ENCODE peak calls at places on chromosome 3, in five cellular contexts. H, E, C, J and F are unnamed samples.
A peak's percentile ranks its signal among the peaks of the same experiment; 100 is the strongest.

GRCh38 chr3:98733055-98733777 is 29.9 kb upstream of the ST3GAL6 start:
- DNase-seq in H (peak; percentile 32), E (peak; percentile 40), C (peak; percentile 35), J (no peak), F (no peak)

GRCh38 chr3:196662033-196662432 is 22.5 kb downstream of the NRROS start:
- DNase-seq in H (no peak), E (no peak), C (no peak), J (no peak), F (no peak)

GRCh38 chr3:79041621-79042020 is 726.2 kb downstream of the ROBO1 start:
- DNase-seq in H (no peak), E (no peak), C (no peak), J (no peak), F (no peak)

GRCh38 chr3:30657914-30658313 is 51.5 kb downstream of the TGFBR2 start:
- DNase-seq in H (no peak), E (peak; percentile 47), C (no peak), J (no peak), F (no peak)

GRCh38 chr3:45950686-45951600 is 7.7 kb downstream of the CXCR6 start:
- DNase-seq in H (no peak), E (no peak), C (no peak), J (no peak), F (no peak)

GRCh38 chr3:4394048-4394447 is 73.0 kb downstream of the SUMF1 start:
- DNase-seq in H (no peak), E (peak; percentile 65), C (peak; percentile 21), J (no peak), F (no peak)

GRCh38 chr3:13316603-13317002 is 103.5 kb downstream of the NUP210 start:
- DNase-seq in H (no peak), E (no peak), C (no peak), J (no peak), F (no peak)

GRCh38 chr3:190053919-190054672 is 66.6 kb downstream of the P3H2 start:
- DNase-seq in H (no peak), E (peak; percentile 93), C (peak; percentile 88), J (peak; percentile 68), F (no peak)

GRCh38 chr3:105195260-105195659 is 171.4 kb upstream of the ALCAM start:
- DNase-seq in H (no peak), E (peak; percentile 36), C (peak; percentile 7), J (no peak), F (no peak)

GRCh38 chr3:101148001-101148400 is 154.8 kb upstream of the ABI3BP start:
- DNase-seq in H (no peak), E (no peak), C (no peak), J (no peak), F (no peak)

GRCh38 chr3:190073264-190073663 is 47.4 kb downstream of the P3H2 start:
- DNase-seq in H (no peak), E (no peak), C (peak; percentile 90), J (no peak), F (no peak)

GRCh38 chr3:106006001-106006400 is 137.2 kb upstream of the CBLB start:
- DNase-seq in H (no peak), E (peak; percentile 97), C (peak; percentile 54), J (no peak), F (no peak)